ENCODE peak calls at places on chromosomes 5 and 9, in nine cellular contexts. H is DND-41, N is AG10803, K is tibial artery, V is Calu3, G is endothelial cell, A is astrocyte of the cerebellum, Q is astrocyte of the spinal cord, Z is ascending aorta. I is an unnamed sample.

GRCh38 chr9:130183133-130183762 is 11.0 kb downstream of the NCS1 start:
- DNase-seq in G (no peak), K (peak; percentile 93), Z (no peak), N (peak; percentile 84), Q (peak; percentile 72), H (no peak), A (peak; percentile 39), V (peak; percentile 31), I (no peak)

GRCh38 chr9:13586726-13587392 is 307.4 kb upstream of the MPDZ start:
- DNase-seq in A (no peak), Z (no peak), V (no peak), K (no peak), Q (no peak), G (peak; percentile 12), H (no peak), N (no peak), I (no peak)

GRCh38 chr5:146703499-146703898 is 175.1 kb downstream of the PPP2R2B start:
- DNase-seq in V (no peak), N (no peak), Z (no peak), H (no peak), Q (no peak), K (no peak), A (no peak), G (no peak), I (no peak)

GRCh38 chr5:149181702-149182101 is 40.4 kb downstream of the ABLIM3 start:
- DNase-seq in H (no peak), A (no peak), G (no peak), K (no peak), N (no peak), Z (no peak), V (no peak), Q (no peak), I (no peak)

GRCh38 chr9:120846906-120847305 is 4.2 kb upstream of the PSMD5 start:
- DNase-seq in K (no peak), N (no peak), Z (no peak), V (no peak), Q (no peak), A (no peak), G (no peak), H (no peak), I (no peak)

GRCh38 chr5:140806834-140807775 is at the start of gene PCDHA4:
- DNase-seq in N (peak; percentile 9), K (no peak), Q (no peak), G (peak; percentile 88), H (no peak), A (no peak), Z (no peak), V (peak; percentile 69), I (peak; percentile 43)

GRCh38 chr5:96790851-96791513 is 16.8 kb downstream of the ERAP1 start:
- DNase-seq in Z (no peak), H (no peak), A (no peak), Q (peak; percentile 55), G (no peak), K (no peak), N (peak; percentile 62), V (no peak), I (no peak)

GRCh38 chr5:94469889-94470288 is 148.5 kb downstream of the KIAA0825 start:
- DNase-seq in Q (peak; percentile 56), G (no peak), Z (no peak), A (peak; percentile 38), V (no peak), H (no peak), N (peak; percentile 77), K (no peak), I (no peak)

GRCh38 chr9:134321571-134321930 is 4.7 kb upstream of the RXRA start:
- DNase-seq in K (peak; percentile 34), Q (no peak), N (no peak), G (no peak), Z (peak; percentile 1), A (no peak), H (no peak), V (no peak), I (no peak)

GRCh38 chr9:121271368-121272351 is 3.7 kb downstream of the GSN start:
- DNase-seq in Z (no peak), H (no peak), G (no peak), A (peak; percentile 69), N (peak; percentile 94), K (peak; percentile 80), Q (peak; percentile 84), V (no peak), I (no peak)

GRCh38 chr5:79699766-79700400 is 10.2 kb downstream of the CMYA5 start:
- DNase-seq in N (no peak), Z (no peak), H (no peak), Q (no peak), K (no peak), G (no peak), A (no peak), V (peak; percentile 51), I (no peak)

GRCh38 chr9:91059713-91060112 is 258.1 kb downstream of the SYK start:
- DNase-seq in N (peak; percentile 75), Q (peak; percentile 18), Z (no peak), A (no peak), V (no peak), K (no peak), H (no peak), G (no peak), I (no peak)

GRCh38 chr5:32090026-32090754 is 83.9 kb downstream of the GOLPH3 start:
- DNase-seq in V (no peak), N (no peak), K (no peak), Q (no peak), A (no peak), G (no peak), Z (no peak), H (no peak), I (no peak)

GRCh38 chr9:97803167-97804058 is 49.6 kb upstream of the FOXE1 start:
- DNase-seq in V (peak; percentile 74), H (no peak), Q (peak; percentile 16), N (peak; percentile 51), Z (no peak), A (no peak), K (peak; percentile 77), G (peak; percentile 69), I (peak; percentile 80)
- TF ChIP-seq CTCF in V (peak; percentile 13), H (no peak), Q (no peak), N (no peak), Z (no peak), A (no peak), K (no peak), G (no peak), I (peak; percentile 29)

GRCh38 chr5:14143843-14144585 is 872 bp downstream of the TRIO start:
- DNase-seq in Q (no peak), H (no peak), K (peak; percentile 75), Z (no peak), G (peak; percentile 43), N (peak; percentile 30), V (peak; percentile 33), A (no peak), I (peak; percentile 56)

GRCh38 chr5:14143509-14143842 is 334 bp downstream of the TRIO start:
- DNase-seq in A (no peak), G (no peak), V (no peak), Z (no peak), Q (no peak), K (no peak), H (no peak), N (no peak), I (no peak)

GRCh38 chr5:14142202-14142855 is 813 bp upstream of the TRIO start:
- DNase-seq in V (no peak), H (no peak), Q (no peak), A (no peak), N (peak; percentile 49), K (no peak), Z (no peak), G (no peak), I (no peak)

GRCh38 chr5:14142856-14143508 is at the start of gene TRIO:
- DNase-seq in K (peak; percentile 97), A (peak; percentile 90), Z (peak; percentile 66), V (peak; percentile 95), H (peak; percentile 73), G (peak; percentile 96), N (peak; percentile 90), Q (peak; percentile 96), I (peak; percentile 82)

DNA sequence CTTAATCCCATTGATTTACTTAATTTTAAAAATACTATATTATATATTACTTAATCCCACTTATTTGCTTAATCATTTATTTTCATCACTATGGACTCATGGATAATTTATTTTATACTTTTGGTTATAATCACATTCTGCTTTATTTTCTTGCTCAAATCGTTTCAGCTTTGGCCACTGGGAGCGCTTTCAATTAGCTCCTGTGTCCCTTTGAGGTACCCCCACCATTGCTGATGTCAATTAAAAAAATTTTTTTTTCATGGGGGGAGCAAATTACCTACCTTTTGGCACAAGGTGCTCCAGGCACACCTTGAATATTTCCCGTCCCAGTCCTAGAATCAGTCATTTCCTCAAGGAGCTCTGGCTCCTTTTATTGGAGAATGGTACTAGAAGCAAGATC is 1.4 kb upstream of the TRIO start:
- DNase-seq in G (no peak), H (no peak), A (no peak), N (no peak), Q (no peak), K (no peak), Z (no peak), V (no peak), I (no peak)
- TF ChIP-seq CTCF in G (no peak), H (no peak), A (peak; percentile 9), N (peak; percentile 4), Q (no peak), K (no peak), Z (no peak), V (no peak), I (no peak)

GRCh38 chr5:142053434-142054253 is 40.8 kb upstream of the GNPDA1 start:
- DNase-seq in H (no peak), A (no peak), Q (peak; percentile 42), K (no peak), G (no peak), Z (no peak), V (no peak), N (peak; percentile 77), I (no peak)

GRCh38 chr5:142046191-142046590 is 33.4 kb upstream of the GNPDA1 start:
- DNase-seq in Q (no peak), A (no peak), G (no peak), Z (no peak), H (no peak), K (no peak), V (no peak), N (no peak), I (no peak)

DNA sequence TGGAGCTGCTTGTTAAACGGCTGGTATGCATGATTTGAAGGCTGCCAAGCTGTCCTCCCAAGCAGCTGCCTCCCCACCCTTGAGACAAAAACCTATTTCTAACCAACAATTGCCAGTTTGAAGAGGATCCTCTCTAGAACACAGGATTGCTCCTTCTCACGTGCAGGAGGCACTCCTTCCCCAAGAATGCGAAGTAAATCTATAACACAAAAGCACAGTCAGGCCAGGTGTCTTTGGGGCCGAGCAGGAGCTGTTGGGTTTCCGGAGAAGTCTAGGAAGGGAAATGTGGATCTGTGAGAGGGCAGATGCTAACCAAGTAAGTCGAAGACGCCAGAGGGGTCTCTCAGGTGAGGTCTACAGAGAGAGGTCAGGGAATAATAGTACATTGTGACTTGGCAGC is 35.4 kb upstream of the GNPDA1 start:
- DNase-seq in V (no peak), Z (no peak), G (no peak), H (no peak), A (no peak), K (no peak), N (no peak), Q (no peak), I (no peak)
- TF ChIP-seq CTCF in V (no peak), Z (no peak), G (no peak), H (no peak), A (no peak), K (no peak), N (no peak), Q (no peak), I (no peak)

DNA sequence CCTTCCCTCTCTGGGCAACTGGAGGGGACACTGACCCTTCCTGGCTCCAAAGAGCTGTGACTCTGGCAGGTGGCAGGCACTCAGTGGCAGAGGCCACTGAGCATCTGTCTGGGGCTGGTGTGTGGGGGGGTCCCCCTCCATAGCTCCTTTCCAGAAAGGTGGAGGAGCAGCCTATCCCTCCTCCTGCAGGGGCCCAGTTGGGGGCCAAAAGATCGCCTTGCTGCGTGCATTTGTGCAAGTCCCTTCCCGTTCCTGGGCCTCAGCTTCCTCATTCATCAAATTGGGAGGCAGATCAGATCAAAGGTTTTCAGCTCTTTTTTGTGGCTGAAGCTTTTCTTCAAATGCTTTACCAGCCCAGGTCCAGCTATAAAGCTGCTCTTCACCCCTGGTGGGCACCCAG is 77.7 kb downstream of the NTNG2 start:
- DNase-seq in A (no peak), H (peak; percentile 19), N (no peak), Z (no peak), G (no peak), K (no peak), Q (no peak), V (no peak), I (no peak)
- TF ChIP-seq CTCF in A (no peak), H (no peak), N (no peak), Z (no peak), G (no peak), K (no peak), Q (no peak), V (no peak), I (no peak)

I was measured in activated CD8-positive, alpha-beta T cell treated with anti-CD3 and anti-CD28 coated beads for 36 hours.